ENCODE peak calls at places on chromosome 18, in eight cellular contexts. E is CD4-positive, alpha-beta T cell; I is caudate nucleus; C is stimulated activated CD8-positive, alpha-beta memory T cell treated with anti-CD3 and anti-CD28 coated beads, Interleukin-15, amount 100 ng/mL, for 24 hours; U is IMR-90; D is GM12892; Z is AG10803; X is choroid plexus epithelial cell. N is an unnamed sample.

GRCh38 chr18:57561728-57562423 is 24.6 kb downstream of the FECH start:
- DNase-seq in E (no peak), I (no peak), C (no peak), U (peak; percentile 55), D (peak; percentile 25), Z (peak; percentile 48), X (peak; percentile 75), N (peak; percentile 20)

GRCh38 chr18:13437801-13438506 is 219.4 kb downstream of the LDLRAD4 start:
- DNase-seq in E (peak; percentile 37), I (no peak), C (no peak), U (no peak), D (no peak), Z (no peak), X (no peak), N (no peak)

GRCh38 chr18:44392933-44393332 is 287.8 kb upstream of the SETBP1 start:
- DNase-seq in E (no peak), I (no peak), C (no peak), U (no peak), D (no peak), Z (no peak), X (no peak), N (no peak)

GRCh38 chr18:80105369-80106167 is 3.5 kb upstream of the ADNP2 start:
- DNase-seq in E (no peak), I (no peak), C (no peak), U (no peak), D (no peak), Z (no peak), X (no peak), N (no peak)

GRCh38 chr18:36620801-36621200 is 208.0 kb downstream of the TPGS2 start:
- DNase-seq in E (no peak), I (no peak), C (no peak), U (no peak), D (no peak), Z (peak; percentile 60), X (no peak), N (no peak)

GRCh38 chr18:46677609-46678470 is 20.8 kb upstream of the LOXHD1 start:
- DNase-seq in E (no peak), I (no peak), C (no peak), U (no peak), D (no peak), Z (peak; percentile 25), X (no peak), N (no peak)

GRCh38 chr18:29651121-29651675 is 1391.3 kb downstream of the DSC3 start:
- DNase-seq in E (no peak), I (no peak), C (no peak), U (peak; percentile 53), D (no peak), Z (peak; percentile 81), X (peak; percentile 17), N (peak; percentile 64)

GRCh38 chr18:33838084-33838483 is 260.1 kb downstream of the ASXL3 start:
- DNase-seq in E (no peak), I (no peak), C (no peak), U (no peak), D (no peak), Z (no peak), X (no peak), N (no peak)

GRCh38 chr18:66872277-66872676 is 268.4 kb upstream of the CDH19 start:
- DNase-seq in E (no peak), I (no peak), C (no peak), U (no peak), D (no peak), Z (no peak), X (peak; percentile 24), N (peak; percentile 6)

GRCh38 chr18:11529081-11529480 is 80.3 kb upstream of the SLC35G4 start:
- DNase-seq in E (no peak), I (no peak), C (no peak), U (peak; percentile 50), D (no peak), Z (peak; percentile 57), X (peak; percentile 16), N (peak; percentile 20)

GRCh38 chr18:27845897-27846296 is 331.0 kb downstream of the CDH2 start:
- DNase-seq in E (no peak), I (no peak), C (no peak), U (no peak), D (no peak), Z (peak; percentile 22), X (peak; percentile 65), N (peak; percentile 58)

GRCh38 chr18:77061946-77062517 is 70.6 kb downstream of the MBP start:
- DNase-seq in E (no peak), I (no peak), C (no peak), U (no peak), D (no peak), Z (no peak), X (peak; percentile 84), N (no peak)

GRCh38 chr18:13216092-13216582 is 2.4 kb upstream of the LDLRAD4 start:
- DNase-seq in E (peak; percentile 44), I (peak; percentile 68), C (no peak), U (peak; percentile 47), D (no peak), Z (peak; percentile 80), X (peak; percentile 83), N (peak; percentile 62)

GRCh38 chr18:79366177-79367094 is 29.3 kb upstream of the NFATC1 start:
- DNase-seq in E (no peak), I (no peak), C (no peak), U (peak; percentile 95), D (no peak), Z (peak; percentile 99), X (peak; percentile 79), N (peak; percentile 96)

GRCh38 chr18:41466436-41467160 is 488.4 kb upstream of the PIK3C3 start:
- DNase-seq in E (no peak), I (no peak), C (no peak), U (no peak), D (no peak), Z (no peak), X (no peak), N (peak; percentile 12)

GRCh38 chr18:69469444-69469919 is 68.8 kb downstream of the DOK6 start:
- DNase-seq in E (no peak), I (no peak), C (peak; percentile 6), U (no peak), D (peak; percentile 8), Z (no peak), X (peak; percentile 5), N (no peak)

N was measured in astrocyte.